ENCODE peak calls at places on chromosomes 12 and 14, in five cellular contexts. I is H1, Z is K562, B is GM12878, U is HepG2. M is an unnamed sample.
A peak's percentile ranks its signal among the peaks of the same experiment; 100 is the strongest.

GRCh38 chr12:28035483-28035882 is 63.0 kb upstream of the PTHLH start:
- DNase-seq in B (no peak), Z (peak; percentile 19), I (no peak), U (no peak), M (no peak)

GRCh38 chr14:91387135-91387849 is 30.3 kb downstream of the CCDC88C start:
- DNase-seq in Z (no peak), I (no peak), B (no peak), U (no peak), M (no peak)

GRCh38 chr12:53623986-53624385 is 2.2 kb downstream of the ATF7 start:
- DNase-seq in U (peak; percentile 52), B (no peak), Z (no peak), I (no peak), M (no peak)

GRCh38 chr12:8996682-8997405 is 7.5 kb downstream of the KLRG1 start:
- DNase-seq in Z (no peak), I (no peak), U (no peak), B (peak; percentile 77), M (no peak)

GRCh38 chr14:105488781-105489606 is 2.1 kb upstream of the TEDC1 start:
- DNase-seq in Z (no peak), U (no peak), I (no peak), B (no peak), M (no peak)

GRCh38 chr14:95549656-95550585 is 15.1 kb downstream of the GLRX5 start:
- DNase-seq in I (no peak), B (no peak), U (peak; percentile 83), Z (no peak), M (no peak)

GRCh38 chr14:74703043-74703442 is 9.8 kb downstream of the AREL1 start:
- DNase-seq in B (no peak), U (no peak), Z (no peak), I (no peak), M (no peak)

GRCh38 chr12:29889737-29890136 is 106.0 kb upstream of the TMTC1 start:
- DNase-seq in B (no peak), I (peak; percentile 44), U (peak; percentile 4), Z (peak; percentile 7), M (peak; percentile 29)

GRCh38 chr14:103155013-103155412 is 31.8 kb downstream of the TNFAIP2 start:
- DNase-seq in B (no peak), U (peak; percentile 69), I (no peak), Z (no peak), M (peak; percentile 77)

GRCh38 chr14:56023681-56024080 is 94.5 kb upstream of the PELI2 start:
- DNase-seq in Z (no peak), I (no peak), B (no peak), U (no peak), M (no peak)

GRCh38 chr12:13220848-13221247 is 24.3 kb downstream of the EMP1 start:
- DNase-seq in U (no peak), B (no peak), I (no peak), Z (no peak), M (no peak)

GRCh38 chr14:68947802-68948201 is 31.3 kb downstream of the ACTN1 start:
- DNase-seq in Z (no peak), U (no peak), B (no peak), I (no peak), M (no peak)

GRCh38 chr14:90274019-90274418 is 17.7 kb downstream of the PSMC1 start:
- DNase-seq in U (no peak), B (no peak), Z (no peak), I (peak; percentile 23), M (peak; percentile 52)

GRCh38 chr14:90275820-90276219 is 19.5 kb downstream of the PSMC1 start:
- DNase-seq in B (no peak), I (no peak), Z (no peak), U (no peak), M (no peak)

GRCh38 chr14:90275455-90275814 is 19.1 kb downstream of the PSMC1 start:
- DNase-seq in U (no peak), I (no peak), Z (no peak), B (no peak), M (no peak)

GRCh38 chr14:90273532-90273931 is 17.2 kb downstream of the PSMC1 start:
- DNase-seq in Z (no peak), B (no peak), I (no peak), U (no peak), M (no peak)

GRCh38 chr14:90274808-90275454 is 18.6 kb downstream of the PSMC1 start:
- DNase-seq in U (no peak), I (no peak), B (no peak), Z (no peak), M (no peak)
- TF ChIP-seq RFX5 in U (no peak), I (no peak), B (no peak), Z (no peak), M (no peak)

GRCh38 chr12:65875635-65876034 is 51.4 kb downstream of the HMGA2 start:
- DNase-seq in B (no peak), Z (no peak), I (no peak), U (no peak), M (no peak)
- TF ChIP-seq YY1 in B (no peak), Z (no peak), I (no peak), U (no peak), M (no peak)

DNA sequence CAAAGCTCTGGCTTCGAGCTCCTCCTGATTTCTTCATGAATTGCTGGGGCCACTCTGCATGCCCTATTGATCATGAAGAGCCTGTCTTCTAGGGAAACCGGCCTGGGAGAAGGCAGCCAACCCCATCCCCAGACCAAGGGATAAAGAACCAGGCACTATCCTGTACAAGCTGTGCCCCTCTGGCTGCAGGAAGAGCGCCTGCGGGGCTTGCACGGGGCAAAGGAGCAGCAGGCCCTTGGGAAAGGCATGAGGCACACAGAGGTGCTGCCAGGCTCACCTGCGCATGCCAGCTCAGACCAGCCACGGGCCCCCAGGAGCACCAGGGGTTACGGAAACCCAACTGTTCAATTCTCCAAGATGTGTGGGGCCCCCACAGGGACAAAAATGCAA is 2.1 kb downstream of the ITPK1 start:
- DNase-seq in U (no peak), I (no peak), Z (no peak), B (no peak), M (no peak)
- H3K36me3 ChIP-seq in U (no peaks in the 10 kb centered on the region), I (no peaks in the 10 kb centered on the region), Z (no peaks in the 10 kb centered on the region), B (no peaks in the 10 kb centered on the region), M (no peaks in the 10 kb centered on the region)

GRCh38 chr14:65251213-65251612 is 148.9 kb upstream of the MAX start:
- DNase-seq in Z (no peak), U (no peak), I (no peak), B (no peak), M (no peak)
- TF ChIP-seq RFX5 in Z (no peak), U (no peak), I (no peak), B (no peak), M (no peak)

GRCh38 chr14:23559010-23559920 is 3.2 kb downstream of the THTPA start:
- DNase-seq in U (peak; percentile 72), Z (peak; percentile 68), B (no peak), I (no peak), M (peak; percentile 76)
- TF ChIP-seq YY1 in U (peak; percentile 57), Z (no peak), B (peak; percentile 55), I (no peak), M (no peak)

GRCh38 chr12:56244494-56244893 is 13.7 kb downstream of the ANKRD52 start:
- DNase-seq in I (no peak), B (no peak), Z (peak; percentile 28), U (no peak), M (no peak)

GRCh38 chr12:56243731-56244181 is 13.9 kb downstream of the SLC39A5 start:
- DNase-seq in I (no peak), B (no peak), U (peak; percentile 41), Z (peak; percentile 67), M (peak; percentile 69)

GRCh38 chr12:56247923-56248322 is 10.3 kb downstream of the ANKRD52 start:
- DNase-seq in U (no peak), I (no peak), B (no peak), Z (no peak), M (no peak)

GRCh38 chr12:56241424-56242205 is 11.8 kb downstream of the SLC39A5 start:
- DNase-seq in I (no peak), B (no peak), U (no peak), Z (no peak), M (no peak)

DNA sequence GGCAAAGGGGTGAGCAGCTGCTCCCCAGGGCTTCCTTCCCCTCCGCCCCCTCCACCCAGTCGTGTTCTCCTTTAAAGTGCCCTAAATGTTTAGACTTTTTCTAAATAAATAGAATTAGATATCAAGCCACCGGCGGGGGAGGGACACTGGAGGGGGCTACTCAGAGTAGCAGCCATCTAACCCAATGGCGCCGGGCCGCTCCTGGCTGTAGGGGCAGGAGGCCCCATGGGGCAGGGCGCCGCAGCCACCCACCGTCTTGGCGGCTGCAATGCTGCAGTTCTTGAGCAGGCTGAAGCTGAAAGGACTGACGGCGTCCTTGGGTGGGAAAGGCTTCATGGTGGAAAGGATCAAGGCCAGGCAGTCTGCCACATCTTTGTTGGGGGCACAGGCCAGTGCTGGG is 13.1 kb downstream of the SLC39A5 start:
- DNase-seq in B (no peak), I (no peak), U (no peak), Z (no peak), M (no peak)
- H3K36me3 ChIP-seq in B (peaks cover 25% of the 10 kb centered on the region), I (peaks cover 15% of the 10 kb centered on the region), U (peaks cover 54% of the 10 kb centered on the region), Z (peaks cover 82% of the 10 kb centered on the region), M (peaks cover 86% of the 10 kb centered on the region)

M was measured in SK-N-SH.